ENCODE peak calls at places on chromosomes 6 and 20, in eight cellular contexts. V is breast epithelium; G is GM13977; R is left lung; Y is CD8-positive, alpha-beta T cell; J is IMR-90; F is fibroblast of mammary gland; H is endothelial cell. N is an unnamed sample.
A peak's percentile ranks its signal among the peaks of the same experiment; 100 is the strongest.

GRCh38 chr6:129317931-129318820 is 391.8 kb downstream of the ARHGAP18 start:
- DNase-seq in G (no peak), Y (no peak), J (peak; percentile 47), H (no peak), V (no peak), F (peak; percentile 59), R (no peak), N (peak; percentile 92)

GRCh38 chr6:2030682-2031244 is 214.6 kb downstream of the GMDS start:
- DNase-seq in H (no peak), F (no peak), Y (no peak), R (no peak), G (no peak), J (peak; percentile 31), V (no peak), N (no peak)

GRCh38 chr20:63061701-63062100 is 54.9 kb upstream of the BHLHE23 start:
- DNase-seq in Y (no peak), F (no peak), G (no peak), H (no peak), R (peak; percentile 20), V (peak; percentile 27), J (no peak), N (no peak)

GRCh38 chr6:158168054-158168303 is at the start of gene SERAC1:
- DNase-seq in H (no peak), Y (no peak), J (no peak), R (no peak), F (no peak), G (no peak), V (no peak), N (no peak)

GRCh38 chr6:85756982-85757381 is 114.3 kb upstream of the SYNCRIP start:
- DNase-seq in Y (no peak), G (no peak), H (no peak), R (no peak), F (peak; percentile 45), V (no peak), J (peak; percentile 44), N (peak; percentile 5)

GRCh38 chr6:31559958-31560696 is 12.0 kb upstream of the LTA start:
- DNase-seq in F (peak; percentile 64), J (peak; percentile 52), V (no peak), Y (no peak), H (peak; percentile 68), R (peak; percentile 74), G (peak; percentile 71), N (no peak)

GRCh38 chr6:161439093-161439492 is 165.2 kb upstream of the AGPAT4 start:
- DNase-seq in J (peak; percentile 90), V (peak; percentile 72), H (no peak), R (no peak), G (no peak), Y (no peak), F (peak; percentile 98), N (no peak)

GRCh38 chr6:104540743-104541142 is 319.0 kb downstream of the HACE1 start:
- DNase-seq in G (no peak), V (no peak), F (peak; percentile 24), H (no peak), R (no peak), Y (no peak), J (peak; percentile 44), N (no peak)

GRCh38 chr6:165668951-165669350 is 5.9 kb upstream of the PDE10A start:
- DNase-seq in J (no peak), G (no peak), R (no peak), V (no peak), Y (no peak), F (no peak), H (no peak), N (no peak)

GRCh38 chr6:139323511-139324445 is 32.0 kb upstream of the TXLNB start:
- DNase-seq in J (peak; percentile 75), V (peak; percentile 73), F (peak; percentile 76), H (peak; percentile 67), Y (peak; percentile 56), G (peak; percentile 38), R (peak; percentile 81), N (no peak)

GRCh38 chr20:24317224-24317623 is 152.2 kb upstream of the SYNDIG1 start:
- DNase-seq in J (no peak), G (no peak), F (no peak), V (no peak), R (no peak), H (no peak), Y (no peak), N (no peak)

GRCh38 chr6:1547785-1548184 is 61.9 kb upstream of the FOXC1 start:
- DNase-seq in F (no peak), H (no peak), Y (no peak), R (no peak), V (no peak), J (no peak), G (no peak), N (no peak)

GRCh38 chr20:16749573-16749972 is 1.4 kb downstream of the OTOR start:
- DNase-seq in J (no peak), H (peak; percentile 43), V (no peak), R (no peak), F (no peak), Y (no peak), G (no peak), N (no peak)
- TF ChIP-seq CTCF in J (no peak), H (peak; percentile 6), V (no peak), R (no peak), F (no peak), Y (no peak), G (no peak), N (peak; percentile 15)

GRCh38 chr6:30356519-30356918 is 11.6 kb downstream of the RPP21 start:
- DNase-seq in H (no peak), Y (no peak), G (no peak), F (no peak), V (no peak), R (no peak), J (no peak), N (no peak)

GRCh38 chr6:30360139-30360538 is 15.2 kb downstream of the RPP21 start:
- DNase-seq in J (no peak), G (no peak), F (no peak), Y (no peak), H (no peak), V (no peak), R (no peak), N (no peak)

GRCh38 chr6:30359276-30359675 is 14.3 kb downstream of the RPP21 start:
- DNase-seq in F (no peak), J (no peak), R (no peak), G (no peak), V (no peak), Y (no peak), H (no peak), N (no peak)

GRCh38 chr6:30358340-30358679 is 13.4 kb downstream of the RPP21 start:
- DNase-seq in G (no peak), Y (no peak), R (no peak), H (no peak), V (no peak), J (peak; percentile 6), F (no peak), N (no peak)

DNA sequence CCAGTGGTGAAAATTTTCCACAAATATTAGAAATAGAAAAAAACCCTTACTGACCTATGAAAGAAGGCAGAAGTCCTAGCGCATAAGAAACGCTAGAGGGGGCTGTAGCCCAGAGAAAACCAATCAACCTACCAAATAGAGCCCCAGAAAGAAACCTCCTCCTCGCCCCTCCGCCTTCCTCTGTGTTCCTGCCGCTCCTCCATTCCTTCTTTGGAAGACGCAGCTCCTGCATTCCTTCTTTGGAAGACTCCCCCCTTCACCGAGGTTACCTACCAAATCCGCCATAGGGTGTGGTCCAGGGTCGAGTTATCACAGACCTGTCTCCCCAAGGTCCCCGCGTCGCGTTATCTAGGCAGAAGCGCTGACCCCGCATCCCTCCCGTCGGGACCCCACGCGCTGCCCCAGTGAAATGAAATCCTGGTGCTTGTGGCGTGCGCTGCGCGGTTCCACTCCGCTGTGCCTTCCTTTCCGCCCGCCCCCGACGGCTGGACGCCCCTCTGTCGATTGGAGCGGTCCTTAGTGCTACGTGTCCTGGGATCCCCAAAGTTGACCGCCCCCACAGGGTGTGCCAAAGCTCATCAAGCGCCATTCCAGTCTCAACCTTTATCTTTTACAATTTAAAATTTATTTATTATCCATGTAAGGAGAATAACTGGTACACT is 12.9 kb downstream of the RPP21 start:
- DNase-seq in Y (no peak), F (peak; percentile 79), H (peak; percentile 67), R (no peak), V (no peak), J (peak; percentile 74), G (peak; percentile 66), N (peak; percentile 18)
- TF ChIP-seq CTCF in Y (peak; percentile 68), F (peak; percentile 83), H (peak; percentile 58), R (peak; percentile 71), V (peak; percentile 45), J (peak; percentile 79), G (peak; percentile 73), N (peak; percentile 86)

GRCh38 chr6:61809004-61809595 is 476.9 kb downstream of the KHDRBS2 start:
- DNase-seq in R (no peak), H (peak; percentile 15), J (no peak), V (no peak), Y (no peak), G (peak; percentile 12), F (peak; percentile 10), N (no peak)
- TF ChIP-seq CTCF in R (peak; percentile 22), H (peak; percentile 42), J (peak; percentile 43), V (peak; percentile 16), Y (no peak), G (peak; percentile 61), F (peak; percentile 39), N (peak; percentile 50)

GRCh38 chr6:28607990-28608389 is 82.3 kb downstream of the GPX5 start:
- DNase-seq in H (no peak), G (no peak), Y (no peak), V (no peak), R (no peak), J (no peak), F (no peak), N (no peak)

GRCh38 chr6:28609672-28610071 is 84.0 kb downstream of the GPX5 start:
- DNase-seq in V (no peak), F (no peak), H (no peak), R (no peak), Y (no peak), J (no peak), G (no peak), N (no peak)

GRCh38 chr6:28603920-28604319 is 78.2 kb downstream of the GPX5 start:
- DNase-seq in Y (no peak), H (no peak), G (no peak), F (no peak), V (no peak), R (no peak), J (no peak), N (no peak)

DNA sequence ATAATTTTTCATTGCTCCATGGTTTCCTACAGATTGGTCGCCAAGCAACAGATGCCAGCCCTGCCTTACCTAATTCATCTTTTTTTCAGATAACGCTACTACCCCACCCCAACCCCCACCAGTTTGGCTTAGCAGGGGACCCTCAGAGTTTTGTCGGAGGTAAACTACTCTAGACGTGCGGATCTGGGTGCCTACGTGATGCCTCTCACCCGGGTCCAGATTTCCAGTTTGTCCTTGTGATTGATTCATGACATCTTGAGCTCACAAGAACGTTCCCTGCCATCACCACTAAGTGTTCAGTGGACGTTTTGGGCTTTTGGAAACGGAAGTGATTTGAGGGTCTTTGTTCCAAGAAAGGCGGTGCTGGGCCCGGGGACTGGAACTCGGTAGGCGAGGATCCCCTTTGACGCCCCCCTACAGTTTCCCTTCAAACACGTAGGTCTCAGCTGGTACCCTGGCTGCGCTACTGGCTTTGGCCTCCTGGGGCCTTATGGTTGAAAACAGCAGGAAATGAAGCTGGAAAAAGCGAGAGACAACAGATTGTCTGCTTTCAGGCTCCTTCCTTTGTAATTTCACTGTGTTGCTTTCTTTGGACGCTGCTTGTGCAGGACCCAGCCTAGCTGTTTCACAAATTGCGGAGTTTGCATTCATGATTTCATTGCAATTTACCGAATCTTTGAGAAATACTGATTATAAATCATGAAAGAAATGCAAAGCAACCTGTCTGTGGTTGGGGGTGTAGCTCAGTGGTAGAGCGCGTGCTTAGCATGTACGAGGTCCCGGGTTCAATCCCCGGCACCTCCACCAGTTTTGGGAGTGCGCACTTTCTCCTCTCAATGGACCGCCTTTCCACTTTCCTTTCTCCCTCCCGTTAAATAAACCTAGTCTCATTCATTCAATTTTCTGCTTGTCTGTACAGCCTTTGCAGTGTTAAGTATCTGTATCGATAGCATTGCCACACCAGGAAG is 81.0 kb downstream of the GPX5 start:
- DNase-seq in H (peak; percentile 62), R (no peak), G (peak; percentile 68), J (peak; percentile 72), V (no peak), F (peak; percentile 79), Y (no peak), N (peak; percentile 46)
- TF ChIP-seq CTCF in H (peak; percentile 55), R (no peak), G (no peak), J (peak; percentile 25), V (no peak), F (peak; percentile 42), Y (no peak), N (peak; percentile 61)